ENCODE peak calls at places on chromosome X, in four cellular contexts. L is IMR-90, G is mesenchymal stem cell, I is neuronal stem cell. C is an unnamed sample.

GRCh38 chrX:23699636-23700194 is 32.4 kb downstream of the PRDX4 start:
- DNase-seq in G (no peak), L (peak), I (no peak), C (peak)

GRCh38 chrX:26918633-26919032 is 544.5 kb downstream of the PPP4R3C start:
- DNase-seq in G (peak), L (no peak), I (peak), C (peak)

GRCh38 chrX:47351706-47352105 is 18.7 kb upstream of the ZNF157 start:
- DNase-seq in G (peak), I (no peak), L (peak), C (no peak)

GRCh38 chrX:53714580-53715335 is 28.2 kb upstream of the HUWE1 start:
- DNase-seq in L (peak), I (no peak), G (no peak), C (peak)

GRCh38 chrX:103656623-103657022 is 27.8 kb downstream of the TCEAL1 start:
- DNase-seq in G (peak), I (no peak), L (peak), C (peak)

GRCh38 chrX:96314974-96315373 is 369.7 kb upstream of the DIAPH2 start:
- DNase-seq in G (peak), L (peak), I (no peak), C (no peak)

GRCh38 chrX:96688789-96689188 is 4.1 kb downstream of the DIAPH2 start:
- DNase-seq in L (no peak), I (no peak), G (no peak), C (no peak)

GRCh38 chrX:131704136-131704695 is 160.3 kb downstream of the OR13H1 start:
- DNase-seq in G (no peak), I (no peak), L (peak), C (peak)

GRCh38 chrX:117803463-117803862 is 313.1 kb downstream of the KLHL13 start:
- DNase-seq in I (no peak), L (no peak), G (no peak), C (no peak)

GRCh38 chrX:9132036-9132435 is 98.1 kb upstream of the FAM9B start:
- DNase-seq in I (no peak), G (no peak), L (no peak), C (no peak)

GRCh38 chrX:128518508-128518907 is 466.3 kb upstream of the ACTRT1 start:
- DNase-seq in I (no peak), L (peak), G (peak), C (no peak)

GRCh38 chrX:137171626-137172025 is 137.8 kb upstream of the GPR101 start:
- DNase-seq in I (no peak), L (no peak), G (no peak), C (no peak)

GRCh38 chrX:25049347-25049746 is 33.6 kb upstream of the ARX start:
- DNase-seq in I (no peak), G (no peak), L (no peak), C (no peak)
- H3K4me2 ChIP-seq in I (no peak), G (no peak), L (no peak), C (no peak)

DNA sequence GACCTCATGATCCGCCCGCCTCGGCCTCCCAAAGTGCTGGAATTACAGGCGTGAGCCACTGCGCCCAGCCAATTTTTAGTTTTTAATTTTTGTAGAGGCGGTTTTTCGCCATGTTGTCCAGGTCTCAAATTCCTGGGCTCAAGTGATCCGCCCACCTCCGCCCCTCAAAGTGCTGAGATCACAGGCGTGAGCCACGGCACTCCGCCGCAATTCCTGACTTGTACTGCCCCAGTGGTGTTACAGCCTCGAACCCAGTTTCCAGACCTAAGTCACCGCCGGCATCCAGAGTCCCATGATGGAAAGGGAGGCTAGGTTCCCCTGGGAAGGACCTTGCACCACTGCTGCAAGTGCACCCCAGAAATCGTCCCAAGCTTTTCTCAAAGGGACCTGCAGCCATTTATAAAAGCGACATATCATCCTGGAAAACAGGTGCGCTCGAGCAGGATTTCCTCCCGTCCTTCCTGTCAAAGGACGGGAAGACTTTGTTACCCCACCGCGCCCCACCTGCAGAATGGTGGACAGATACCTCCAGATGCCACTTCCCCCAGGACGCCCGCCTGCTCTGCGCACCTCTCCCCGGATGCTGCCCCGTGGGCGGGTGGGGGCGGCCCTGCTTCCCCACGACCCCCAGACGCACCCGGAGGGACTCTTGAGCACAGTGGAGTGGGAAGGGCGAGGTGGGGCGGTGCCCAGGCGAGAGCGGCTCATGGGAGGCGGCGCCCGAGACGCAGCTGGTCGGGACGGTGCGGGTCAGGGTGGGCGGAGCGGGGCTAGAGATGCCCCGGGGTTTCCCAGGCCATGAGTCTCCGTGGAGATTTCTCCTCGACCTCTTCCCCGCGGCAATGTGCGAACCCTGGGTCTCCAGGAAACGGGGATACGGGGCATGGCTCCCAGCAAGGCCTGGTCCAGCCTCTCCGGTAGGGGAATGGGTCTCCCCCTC is 959 bp upstream of the RPL10 start:
- DNase-seq in I (no peak), G (peak), L (peak), C (peak)
- H3K23ac ChIP-seq in I (peak), G (peak), L (peak), C (no peak)

GRCh38 chrX:13263560-13264251 is 56.1 kb downstream of the ATXN3L start:
- DNase-seq in L (no peak), I (no peak), G (no peak), C (no peak)
- H3K4me2 ChIP-seq in L (no peak), I (no peak), G (no peak), C (no peak)

GRCh38 chrX:30793767-30794103 is 95.3 kb downstream of the TAB3 start:
- DNase-seq in L (no peak), G (no peak), I (no peak), C (no peak)
- H3K23ac ChIP-seq in L (no peak), G (no peak), I (peak), C (no peak)

DNA sequence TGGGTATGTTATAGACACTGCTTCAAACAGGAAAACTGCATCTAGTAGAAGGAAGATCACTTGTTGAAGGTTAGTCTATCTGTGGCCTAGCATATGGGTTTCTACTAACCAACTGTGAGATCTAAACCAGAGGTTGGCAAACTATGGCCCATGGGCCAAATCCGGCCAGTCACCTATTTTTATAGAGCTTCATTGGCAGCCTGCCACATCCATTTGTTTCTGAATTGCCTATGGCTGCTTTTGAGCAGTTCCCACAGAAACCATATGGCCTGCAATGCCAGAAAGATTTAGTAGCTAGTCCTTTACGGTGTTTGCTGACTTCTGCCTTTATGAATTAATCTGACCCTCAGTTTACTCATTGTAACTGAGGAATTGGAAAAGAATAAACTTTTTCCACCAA is 71.1 kb downstream of the MID1 start:
- DNase-seq in I (no peak), G (no peak), L (no peak), C (no peak)
- H3K4me2 ChIP-seq in I (no peak), G (no peak), L (no peak), C (no peak)

GRCh38 chrX:48919947-48920712 is 1.3 kb upstream of the PIM2 start:
- DNase-seq in L (no peak), G (peak), I (no peak), C (no peak)
- H3K23ac ChIP-seq in L (no peak), G (no peak), I (no peak), C (no peak)

C was measured in trophoblast cell.